ENCODE peak calls at places on chromosomes 6 and 20, in five cellular contexts. N is PC-9, V is SJCRH30, O is epithelial cell of esophagus, Z is prostate gland. D is an unnamed sample.

GRCh38 chr6:41654433-41655020 is 16.3 kb downstream of the MDFI start:
- DNase-seq in N (no peak), V (no peak), O (no peak), Z (no peak), D (no peak)

GRCh38 chr20:50528804-50529351 is 18.7 kb downstream of the PTPN1 start:
- DNase-seq in N (no peak), V (no peak), O (no peak), Z (no peak), D (no peak)

GRCh38 chr20:50152394-50153152 is 950 bp downstream of the PEDS1 start:
- DNase-seq in N (peak), V (no peak), O (peak), Z (no peak), D (no peak)

GRCh38 chr20:13022401-13023170 is 13.8 kb downstream of the SPTLC3 start:
- DNase-seq in N (no peak), V (peak), O (peak), Z (no peak), D (no peak)

GRCh38 chr6:16903470-16903869 is 142.2 kb upstream of the ATXN1 start:
- DNase-seq in N (no peak), V (peak), O (no peak), Z (no peak), D (no peak)

GRCh38 chr6:5997420-5998093 is 9.2 kb downstream of the NRN1 start:
- DNase-seq in N (no peak), V (peak), O (no peak), Z (no peak), D (no peak)

GRCh38 chr6:70310063-70310694 is 7.3 kb upstream of the COL9A1 start:
- DNase-seq in N (no peak), V (peak), O (peak), Z (peak), D (peak)

GRCh38 chr6:103797738-103798137 is 1062.0 kb downstream of the HACE1 start:
- DNase-seq in N (no peak), V (peak), O (peak), Z (no peak), D (no peak)

GRCh38 chr6:44189257-44189656 is 27.5 kb upstream of the MYMX start:
- DNase-seq in N (no peak), V (no peak), O (no peak), Z (no peak), D (no peak)

GRCh38 chr20:40562031-40562430 is 127.0 kb downstream of the MAFB start:
- DNase-seq in N (peak), V (no peak), O (peak), Z (no peak), D (no peak)

GRCh38 chr6:31339210-31339609 is 17.8 kb downstream of the HLA-B start:
- DNase-seq in N (no peak), V (no peak), O (no peak), Z (no peak), D (no peak)

GRCh38 chr6:7129784-7130569 is 22.2 kb downstream of the RREB1 start:
- DNase-seq in N (no peak), V (no peak), O (peak), Z (no peak), D (no peak)

GRCh38 chr6:37354526-37355384 is 972 bp downstream of the RNF8 start:
- DNase-seq in N (peak), V (peak), O (peak), Z (peak), D (no peak)

GRCh38 chr6:169659820-169660610 is 41.8 kb downstream of the WDR27 start:
- DNase-seq in N (no peak), V (no peak), O (no peak), Z (no peak), D (no peak)

GRCh38 chr20:3572151-3572550 is 91.0 kb downstream of the GFRA4 start:
- DNase-seq in N (no peak), V (no peak), O (no peak), Z (no peak), D (no peak)

GRCh38 chr6:98486052-98486451 is 348.3 kb upstream of the POU3F2 start:
- DNase-seq in N (no peak), V (no peak), O (no peak), Z (no peak), D (no peak)

GRCh38 chr20:18524646-18525045 is 16.9 kb downstream of the SEC23B start:
- DNase-seq in N (peak), V (no peak), O (peak), Z (no peak), D (no peak)

GRCh38 chr20:327946-328563 is 2.7 kb downstream of the SOX12 start:
- DNase-seq in N (no peak), V (no peak), O (no peak), Z (no peak), D (no peak)
- H3K4me3 ChIP-seq in N (peak), V (peak), O (peak), Z (peak), D (peak)

GRCh38 chr6:105993341-105993740 is 92.8 kb upstream of the PRDM1 start:
- DNase-seq in N (no peak), V (no peak), O (no peak), Z (no peak), D (no peak)
- H3K4me3 ChIP-seq in N (no peak), V (no peak), O (no peak), Z (no peak), D (no peak)

DNA sequence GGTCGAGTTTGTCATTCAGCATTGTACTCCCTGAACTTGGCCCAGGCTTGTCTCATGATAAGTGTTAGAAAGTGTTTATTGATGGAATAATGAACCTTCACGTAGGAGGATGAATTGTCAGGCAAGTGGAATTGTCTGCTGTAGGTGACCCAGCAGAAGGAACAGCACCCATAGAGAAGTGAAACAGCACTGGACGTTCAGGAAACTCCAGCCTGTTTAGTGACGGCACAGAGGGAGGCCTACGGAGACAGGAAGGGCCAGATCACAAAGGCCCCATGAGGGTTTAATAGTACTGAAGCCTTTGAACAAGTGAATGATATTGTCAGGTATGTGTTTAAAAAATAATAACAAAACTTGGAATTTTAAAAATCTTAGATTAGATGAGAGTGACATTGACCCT is 2.9 kb downstream of the STX11 start:
- DNase-seq in N (no peak), V (no peak), O (no peak), Z (no peak), D (no peak)
- H3K4me3 ChIP-seq in N (no peak), V (no peak), O (no peak), Z (no peak), D (no peak)

GRCh38 chr6:13574149-13574570 is 241 bp upstream of the SIRT5 start:
- DNase-seq in N (peak), V (peak), O (peak), Z (peak), D (peak)

GRCh38 chr6:13574571-13575376 is at the start of gene SIRT5:
- DNase-seq in N (peak), V (peak), O (peak), Z (peak), D (peak)

GRCh38 chr6:13576017-13576416 is 1.6 kb downstream of the SIRT5 start:
- DNase-seq in N (no peak), V (no peak), O (no peak), Z (no peak), D (no peak)

GRCh38 chr6:13573669-13574110 is 711 bp upstream of the SIRT5 start:
- DNase-seq in N (peak), V (peak), O (peak), Z (peak), D (no peak)

DNA sequence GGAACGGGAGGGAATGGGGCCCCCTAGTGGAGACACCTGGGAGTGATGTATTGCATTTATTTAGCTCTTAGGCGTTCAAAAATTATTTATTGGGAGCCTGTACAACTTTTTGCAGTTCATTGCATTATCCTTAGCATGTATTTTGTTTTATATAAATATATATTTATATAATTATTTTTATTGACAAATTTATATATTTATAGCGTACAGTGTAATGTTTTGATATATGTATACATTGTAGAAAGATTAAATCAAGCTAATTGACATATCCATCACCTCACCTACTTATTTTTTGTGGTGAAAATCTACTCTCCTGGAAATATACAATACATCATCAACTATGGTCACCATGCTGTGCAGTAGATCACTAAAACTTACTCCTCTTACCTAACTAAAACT is 975 bp downstream of the SIRT5 start:
- DNase-seq in N (no peak), V (no peak), O (no peak), Z (no peak), D (no peak)
- H3K4me3 ChIP-seq in N (peak), V (peak), O (peak), Z (peak), D (peak)

GRCh38 chr6:167699141-167700036 is 127.3 kb upstream of the AFDN start:
- DNase-seq in N (no peak), V (no peak), O (peak), Z (no peak), D (no peak)
- H3K4me3 ChIP-seq in N (no peak), V (no peak), O (no peak), Z (no peak), D (no peak)

GRCh38 chr20:59222982-59223610 is 59.5 kb downstream of the ZNF831 start:
- DNase-seq in N (no peak), V (peak), O (no peak), Z (no peak), D (no peak)
- H3K4me3 ChIP-seq in N (peak), V (peak), O (no peak), Z (peak), D (no peak)

GRCh38 chr20:1779567-1779966 is 115.6 kb upstream of the SIRPA start:
- DNase-seq in N (no peak), V (no peak), O (no peak), Z (no peak), D (no peak)
- H3K4me3 ChIP-seq in N (no peak), V (no peak), O (no peak), Z (no peak), D (no peak)

GRCh38 chr20:41627611-41628244 is 9.6 kb upstream of the CHD6 start:
- DNase-seq in N (no peak), V (no peak), O (no peak), Z (no peak), D (no peak)
- H3K4me3 ChIP-seq in N (no peak), V (no peak), O (no peak), Z (no peak), D (no peak)